ENCODE peak calls at places on chromosomes 16 and 17, in nine cellular contexts. J, Z, H, T, A, M, E, X and Q are unnamed samples.
A peak's percentile ranks its signal among the peaks of the same experiment; 100 is the strongest.

GRCh38 chr17:17151962-17152361 is 54.2 kb downstream of the PLD6 start:
- DNase-seq in J (peak; percentile 96), Z (peak; percentile 94), H (peak; percentile 72), T (peak; percentile 84), A (peak; percentile 78), M (peak; percentile 66), E (peak; percentile 94), X (peak; percentile 98), Q (peak; percentile 93)

GRCh38 chr17:27523712-27524111 is 67.5 kb downstream of the KSR1 start:
- DNase-seq in J (no peak), Z (no peak), H (no peak), T (no peak), A (no peak), M (no peak), E (no peak), X (no peak), Q (no peak)

GRCh38 chr16:31188450-31189411 is 8.8 kb downstream of the FUS start:
- DNase-seq in J (no peak), Z (no peak), H (no peak), T (no peak), A (no peak), M (no peak), E (no peak), X (no peak), Q (no peak)

GRCh38 chr17:74012465-74012864 is 191.0 kb upstream of the RPL38 start:
- DNase-seq in J (no peak), Z (no peak), H (no peak), T (no peak), A (no peak), M (no peak), E (no peak), X (no peak), Q (no peak)

GRCh38 chr16:77833906-77834599 is 45.7 kb downstream of the VAT1L start:
- DNase-seq in J (no peak), Z (peak; percentile 91), H (peak; percentile 54), T (no peak), A (no peak), M (no peak), E (no peak), X (no peak), Q (no peak)

GRCh38 chr16:77330332-77331043 is 104.3 kb downstream of the ADAMTS18 start:
- DNase-seq in J (no peak), Z (no peak), H (no peak), T (no peak), A (no peak), M (no peak), E (no peak), X (no peak), Q (no peak)

GRCh38 chr16:58026139-58026704 is 668 bp downstream of the MMP15 start:
- DNase-seq in J (no peak), Z (peak; percentile 64), H (no peak), T (peak; percentile 82), A (peak; percentile 68), M (peak; percentile 71), E (no peak), X (peak; percentile 68), Q (peak; percentile 81)

GRCh38 chr16:17589898-17590297 is 119.1 kb upstream of the XYLT1 start:
- DNase-seq in J (no peak), Z (no peak), H (no peak), T (no peak), A (no peak), M (no peak), E (no peak), X (no peak), Q (no peak)

GRCh38 chr17:42928714-42929496 is 28.3 kb downstream of the G6PC1 start:
- DNase-seq in J (peak; percentile 61), Z (peak; percentile 90), H (peak; percentile 52), T (no peak), A (no peak), M (peak; percentile 67), E (peak; percentile 76), X (peak; percentile 35), Q (no peak)

GRCh38 chr17:48909796-48910195 is 1.6 kb downstream of the UBE2Z start:
- DNase-seq in J (no peak), Z (no peak), H (no peak), T (no peak), A (no peak), M (peak; percentile 33), E (no peak), X (no peak), Q (no peak)
- H3K27ac ChIP-seq in J (peak overlapping the region; percentile 91), Z (no peak overlapping the region), H (no peak overlapping the region), T (peak overlapping the region; percentile 93), A (no peak overlapping the region), M (peak overlapping the region; percentile 88), E (no peak overlapping the region), X (no peak overlapping the region), Q (no peak overlapping the region)

GRCh38 chr16:55091871-55092230 is 161.2 kb downstream of the IRX5 start:
- DNase-seq in J (no peak), Z (no peak), H (no peak), T (no peak), A (no peak), M (no peak), E (no peak), X (no peak), Q (no peak)
- H3K27ac ChIP-seq in J (peak overlapping the region; percentile 51), Z (no peak overlapping the region), H (no peak overlapping the region), T (no peak overlapping the region), A (no peak overlapping the region), M (no peak overlapping the region), E (peak overlapping the region; percentile 39), X (no peak overlapping the region), Q (no peak overlapping the region)

DNA sequence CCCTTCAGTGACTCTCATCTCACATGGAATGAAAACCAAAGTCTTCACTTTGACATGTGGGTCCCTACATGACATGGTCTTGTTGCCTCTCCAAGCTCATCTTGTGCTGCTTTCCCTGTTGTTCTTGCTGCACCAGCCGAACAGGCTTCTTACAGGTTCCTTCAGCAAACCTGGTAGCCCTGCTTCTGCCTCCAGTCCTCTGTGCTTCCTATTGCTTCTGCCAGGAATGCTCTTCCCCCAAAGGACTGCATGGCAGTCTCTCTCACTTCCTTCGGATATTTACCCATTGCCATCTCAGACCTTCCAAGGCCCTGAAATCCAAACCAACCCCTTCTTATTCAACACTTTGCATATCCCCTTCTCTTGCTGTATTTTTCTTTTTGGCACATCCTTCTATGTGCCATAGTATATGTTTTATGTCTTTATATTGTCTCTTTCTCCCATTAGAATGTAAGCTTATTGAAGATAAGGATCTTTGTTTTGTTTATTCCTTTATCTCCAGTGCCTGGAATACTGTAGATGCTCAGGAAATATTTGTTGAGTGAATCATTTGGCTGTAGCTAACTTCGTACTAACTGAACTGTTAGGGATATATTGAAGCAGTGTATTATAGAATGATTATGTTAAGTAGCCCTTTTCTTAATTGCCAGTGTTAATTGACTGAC is 57.9 kb upstream of the SLC12A3 start:
- DNase-seq in J (no peak), Z (peak; percentile 55), H (peak; percentile 13), T (no peak), A (no peak), M (no peak), E (no peak), X (no peak), Q (no peak)
- H3K27ac ChIP-seq in J (no peak overlapping the region), Z (no peak overlapping the region), H (peak overlapping the region; percentile 39), T (peak overlapping the region; percentile 41), A (peak overlapping the region; percentile 38), M (no peak overlapping the region), E (no peak overlapping the region), X (no peak overlapping the region), Q (no peak overlapping the region)

DNA sequence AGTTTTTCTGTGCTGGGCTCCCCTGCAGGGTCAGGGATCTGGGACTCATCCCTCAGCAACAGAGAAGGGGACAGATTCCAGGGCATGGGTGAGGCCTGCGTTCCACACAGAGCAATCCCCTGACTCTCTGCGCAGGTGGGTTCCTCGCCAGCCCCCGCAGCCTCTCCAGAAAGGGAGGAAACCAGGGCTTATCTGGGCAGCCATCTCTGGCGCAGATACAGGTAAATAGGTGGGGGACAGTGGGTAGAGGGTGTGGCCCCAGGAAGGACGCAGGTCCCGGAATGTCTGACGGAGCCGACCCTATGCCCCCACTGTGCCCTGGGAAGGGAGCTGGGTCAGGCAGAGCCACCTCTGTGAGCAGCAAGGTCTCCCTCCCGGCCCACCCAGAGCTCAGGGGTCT is 23.2 kb downstream of the PIEZO1 start:
- DNase-seq in J (no peak), Z (no peak), H (no peak), T (no peak), A (no peak), M (no peak), E (no peak), X (no peak), Q (no peak)
- H3K27ac ChIP-seq in J (no peak overlapping the region), Z (peak overlapping the region; percentile 50), H (no peak overlapping the region), T (no peak overlapping the region), A (no peak overlapping the region), M (peak overlapping the region; percentile 77), E (no peak overlapping the region), X (no peak overlapping the region), Q (no peak overlapping the region)

GRCh38 chr16:828891-829290 is 28.4 kb upstream of the GNG13 start:
- DNase-seq in J (no peak), Z (no peak), H (no peak), T (no peak), A (no peak), M (no peak), E (no peak), X (no peak), Q (no peak)
- H3K27ac ChIP-seq in J (no peak overlapping the region), Z (no peak overlapping the region), H (no peak overlapping the region), T (no peak overlapping the region), A (no peak overlapping the region), M (no peak overlapping the region), E (no peak overlapping the region), X (no peak overlapping the region), Q (no peak overlapping the region)

DNA sequence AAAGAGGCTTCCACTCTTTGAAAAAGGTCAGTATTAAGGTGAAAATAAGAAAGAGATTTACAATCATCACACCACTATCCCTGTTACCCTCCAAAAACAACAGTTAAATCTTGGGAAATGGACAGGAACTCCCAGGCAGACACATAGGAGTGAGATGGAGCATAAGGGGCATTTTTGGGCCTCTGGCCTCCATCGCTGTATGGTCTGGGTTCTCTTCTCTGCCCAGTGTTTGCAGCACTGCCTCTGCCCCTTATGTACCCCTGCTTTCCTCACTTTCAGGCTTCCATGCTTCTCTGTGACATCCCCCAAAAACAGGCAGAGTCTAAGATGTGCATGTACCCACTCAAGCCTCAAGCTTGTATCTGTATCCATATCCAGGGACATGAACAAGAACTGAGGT is 630 bp upstream of the HOXB2 start:
- DNase-seq in J (no peak), Z (no peak), H (no peak), T (no peak), A (no peak), M (no peak), E (no peak), X (no peak), Q (no peak)
- H3K27ac ChIP-seq in J (peak overlapping the region; percentile 95), Z (peak overlapping the region; percentile 98), H (peak overlapping the region; percentile 97), T (peak overlapping the region; percentile 82), A (no peak overlapping the region), M (no peak overlapping the region), E (peak overlapping the region; percentile 97), X (peak overlapping the region; percentile 10), Q (peak overlapping the region; percentile 75)

DNA sequence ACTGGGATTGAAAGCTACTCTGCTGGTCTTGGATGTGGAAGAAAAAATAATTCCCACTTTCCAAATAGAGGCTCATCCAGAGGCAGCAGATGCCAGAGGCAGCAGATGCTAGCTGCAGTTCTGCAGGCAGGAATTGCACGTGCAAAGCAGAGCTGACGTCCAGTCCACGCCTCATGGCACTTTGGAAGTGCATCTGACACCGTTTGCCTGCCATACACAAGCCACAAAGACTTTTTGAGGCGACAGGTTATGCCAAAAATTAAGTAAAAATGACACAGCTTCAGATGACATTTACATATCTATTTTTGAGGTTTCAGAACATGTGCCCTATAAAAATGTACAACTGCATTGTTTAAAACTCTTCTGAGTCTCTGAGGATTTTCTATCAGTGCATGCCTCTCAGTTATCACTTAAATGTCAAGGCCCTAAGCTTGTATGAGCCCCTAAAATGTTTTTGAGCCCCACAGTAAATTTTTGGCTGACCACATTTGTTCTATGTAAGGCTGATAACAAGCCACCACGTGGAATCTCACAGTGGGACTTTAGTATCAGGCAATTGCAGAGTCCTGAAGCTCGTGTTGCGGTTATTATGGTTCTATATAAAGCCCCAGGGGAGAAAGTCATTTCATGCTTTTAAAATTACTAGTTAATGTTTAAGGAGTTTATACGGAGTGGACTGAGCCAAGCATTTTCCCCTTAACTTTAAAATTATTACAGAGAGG is 239.2 kb downstream of the PRKCA start:
- DNase-seq in J (no peak), Z (peak; percentile 90), H (no peak), T (no peak), A (peak; percentile 49), M (no peak), E (no peak), X (no peak), Q (no peak)
- H3K27ac ChIP-seq in J (no peak overlapping the region), Z (no peak overlapping the region), H (peak overlapping the region; percentile 48), T (no peak overlapping the region), A (peak overlapping the region; percentile 80), M (no peak overlapping the region), E (no peak overlapping the region), X (no peak overlapping the region), Q (no peak overlapping the region)